ENCODE peak calls at places on chromosomes 6 and 20, in eight cellular contexts. One of them, this sample, is unnamed.

GRCh38 chr6:112234596-112234995 is 19.8 kb downstream of the LAMA4 start:
- DNase-seq in choroid plexus epithelial cell: peak
- DNase-seq in cardiac fibroblast: peak
- DNase-seq in epithelial cell of esophagus: no peak
- DNase-seq in neural progenitor cell: no peak
- DNase-seq in ovary: no peak
- DNase-seq in fibroblast of mammary gland: peak
- DNase-seq in HCT116: no peak
- DNase-seq in this sample: no peak

GRCh38 chr6:155647354-155647753 is 191.7 kb upstream of the NOX3 start:
- DNase-seq in fibroblast of mammary gland: no peak
- DNase-seq in neural progenitor cell: no peak
- DNase-seq in ovary: no peak
- DNase-seq in cardiac fibroblast: no peak
- DNase-seq in choroid plexus epithelial cell: peak
- DNase-seq in HCT116: no peak
- DNase-seq in epithelial cell of esophagus: no peak
- DNase-seq in this sample: no peak

GRCh38 chr20:58880994-58881752 is 28.7 kb downstream of the GNAS start:
- DNase-seq in HCT116: no peak
- DNase-seq in neural progenitor cell: no peak
- DNase-seq in epithelial cell of esophagus: no peak
- DNase-seq in fibroblast of mammary gland: no peak
- DNase-seq in cardiac fibroblast: no peak
- DNase-seq in choroid plexus epithelial cell: no peak
- DNase-seq in ovary: no peak
- DNase-seq in this sample: no peak

GRCh38 chr20:13118676-13119075 is 102.4 kb upstream of the ISM1 start:
- DNase-seq in epithelial cell of esophagus: no peak
- DNase-seq in cardiac fibroblast: no peak
- DNase-seq in HCT116: no peak
- DNase-seq in fibroblast of mammary gland: no peak
- DNase-seq in ovary: no peak
- DNase-seq in choroid plexus epithelial cell: no peak
- DNase-seq in neural progenitor cell: no peak
- DNase-seq in this sample: no peak

GRCh38 chr6:116159782-116160524 is 34.0 kb upstream of the COL10A1 start:
- DNase-seq in epithelial cell of esophagus: no peak
- DNase-seq in neural progenitor cell: no peak
- DNase-seq in choroid plexus epithelial cell: no peak
- DNase-seq in fibroblast of mammary gland: peak
- DNase-seq in ovary: no peak
- DNase-seq in HCT116: no peak
- DNase-seq in cardiac fibroblast: peak
- DNase-seq in this sample: no peak

GRCh38 chr20:15913661-15914060 is 659.6 kb downstream of the KIF16B start:
- DNase-seq in epithelial cell of esophagus: no peak
- DNase-seq in choroid plexus epithelial cell: no peak
- DNase-seq in HCT116: no peak
- DNase-seq in fibroblast of mammary gland: no peak
- DNase-seq in ovary: no peak
- DNase-seq in neural progenitor cell: no peak
- DNase-seq in cardiac fibroblast: no peak
- DNase-seq in this sample: no peak

GRCh38 chr6:10591411-10592160 is 70.4 kb downstream of the GCNT2 start:
- DNase-seq in cardiac fibroblast: no peak
- DNase-seq in choroid plexus epithelial cell: no peak
- DNase-seq in fibroblast of mammary gland: no peak
- DNase-seq in HCT116: no peak
- DNase-seq in neural progenitor cell: no peak
- DNase-seq in epithelial cell of esophagus: no peak
- DNase-seq in ovary: no peak
- DNase-seq in this sample: no peak

GRCh38 chr20:58084966-58085365 is 143.5 kb downstream of the ANKRD60 start:
- DNase-seq in ovary: no peak
- DNase-seq in epithelial cell of esophagus: no peak
- DNase-seq in fibroblast of mammary gland: no peak
- DNase-seq in neural progenitor cell: no peak
- DNase-seq in HCT116: no peak
- DNase-seq in choroid plexus epithelial cell: no peak
- DNase-seq in cardiac fibroblast: no peak
- DNase-seq in this sample: no peak

GRCh38 chr20:24917797-24918578 is 31.1 kb upstream of the CST7 start:
- DNase-seq in ovary: peak
- DNase-seq in fibroblast of mammary gland: peak
- DNase-seq in cardiac fibroblast: peak
- DNase-seq in neural progenitor cell: peak
- DNase-seq in choroid plexus epithelial cell: peak
- DNase-seq in HCT116: peak
- DNase-seq in epithelial cell of esophagus: peak
- DNase-seq in this sample: peak

GRCh38 chr6:152112503-152113261 is 305.2 kb downstream of the ESR1 start:
- DNase-seq in neural progenitor cell: no peak
- DNase-seq in choroid plexus epithelial cell: no peak
- DNase-seq in HCT116: no peak
- DNase-seq in cardiac fibroblast: no peak
- DNase-seq in ovary: no peak
- DNase-seq in epithelial cell of esophagus: no peak
- DNase-seq in fibroblast of mammary gland: no peak
- DNase-seq in this sample: peak

GRCh38 chr20:22315771-22316170 is 268.6 kb downstream of the FOXA2 start:
- DNase-seq in HCT116: no peak
- DNase-seq in epithelial cell of esophagus: no peak
- DNase-seq in fibroblast of mammary gland: no peak
- DNase-seq in cardiac fibroblast: no peak
- DNase-seq in neural progenitor cell: no peak
- DNase-seq in ovary: no peak
- DNase-seq in choroid plexus epithelial cell: no peak
- DNase-seq in this sample: no peak

GRCh38 chr6:106046116-106046853 is 39.9 kb upstream of the PRDM1 start:
- DNase-seq in cardiac fibroblast: no peak
- DNase-seq in neural progenitor cell: no peak
- DNase-seq in epithelial cell of esophagus: no peak
- DNase-seq in HCT116: no peak
- DNase-seq in choroid plexus epithelial cell: no peak
- DNase-seq in ovary: no peak
- DNase-seq in fibroblast of mammary gland: no peak
- DNase-seq in this sample: no peak

GRCh38 chr20:3711418-3712043 is 869 bp downstream of the SIGLEC1 start:
- DNase-seq in neural progenitor cell: no peak
- DNase-seq in cardiac fibroblast: no peak
- DNase-seq in HCT116: no peak
- DNase-seq in epithelial cell of esophagus: no peak
- DNase-seq in choroid plexus epithelial cell: no peak
- DNase-seq in fibroblast of mammary gland: no peak
- DNase-seq in ovary: no peak
- DNase-seq in this sample: no peak

GRCh38 chr6:158642097-158642601 is 2.4 kb downstream of the DYNLT1 start:
- DNase-seq in neural progenitor cell: no peak
- DNase-seq in fibroblast of mammary gland: peak
- DNase-seq in choroid plexus epithelial cell: peak
- DNase-seq in ovary: no peak
- DNase-seq in cardiac fibroblast: peak
- DNase-seq in HCT116: no peak
- DNase-seq in epithelial cell of esophagus: peak
- DNase-seq in this sample: no peak

GRCh38 chr6:36657942-36658544 is 20.5 kb upstream of the CDKN1A start:
- DNase-seq in cardiac fibroblast: peak
- DNase-seq in choroid plexus epithelial cell: peak
- DNase-seq in fibroblast of mammary gland: peak
- DNase-seq in neural progenitor cell: no peak
- DNase-seq in HCT116: no peak
- DNase-seq in ovary: no peak
- DNase-seq in epithelial cell of esophagus: peak
- DNase-seq in this sample: no peak

GRCh38 chr20:59333260-59333845 is 32.9 kb downstream of the EDN3 start:
- DNase-seq in neural progenitor cell: no peak
- DNase-seq in ovary: no peak
- DNase-seq in HCT116: no peak
- DNase-seq in cardiac fibroblast: no peak
- DNase-seq in epithelial cell of esophagus: no peak
- DNase-seq in choroid plexus epithelial cell: no peak
- DNase-seq in fibroblast of mammary gland: no peak
- DNase-seq in this sample: no peak

GRCh38 chr6:114083251-114083650 is 112.3 kb upstream of the HDAC2 start:
- DNase-seq in ovary: no peak
- DNase-seq in cardiac fibroblast: no peak
- DNase-seq in epithelial cell of esophagus: no peak
- DNase-seq in choroid plexus epithelial cell: no peak
- DNase-seq in HCT116: no peak
- DNase-seq in fibroblast of mammary gland: no peak
- DNase-seq in neural progenitor cell: no peak
- DNase-seq in this sample: no peak

GRCh38 chr6:114085206-114085605 is 114.3 kb upstream of the HDAC2 start:
- DNase-seq in HCT116: no peak
- DNase-seq in ovary: no peak
- DNase-seq in fibroblast of mammary gland: peak
- DNase-seq in cardiac fibroblast: peak
- DNase-seq in choroid plexus epithelial cell: no peak
- DNase-seq in epithelial cell of esophagus: no peak
- DNase-seq in neural progenitor cell: no peak
- DNase-seq in this sample: no peak

GRCh38 chr6:114081730-114082129 is 110.8 kb upstream of the HDAC2 start:
- DNase-seq in HCT116: no peak
- DNase-seq in epithelial cell of esophagus: no peak
- DNase-seq in fibroblast of mammary gland: no peak
- DNase-seq in neural progenitor cell: no peak
- DNase-seq in ovary: no peak
- DNase-seq in choroid plexus epithelial cell: no peak
- DNase-seq in cardiac fibroblast: no peak
- DNase-seq in this sample: no peak

GRCh38 chr6:114087496-114087895 is 116.5 kb upstream of the HDAC2 start:
- DNase-seq in epithelial cell of esophagus: peak
- DNase-seq in HCT116: no peak
- DNase-seq in fibroblast of mammary gland: peak
- DNase-seq in choroid plexus epithelial cell: no peak
- DNase-seq in neural progenitor cell: no peak
- DNase-seq in cardiac fibroblast: peak
- DNase-seq in ovary: no peak
- DNase-seq in this sample: no peak

DNA sequence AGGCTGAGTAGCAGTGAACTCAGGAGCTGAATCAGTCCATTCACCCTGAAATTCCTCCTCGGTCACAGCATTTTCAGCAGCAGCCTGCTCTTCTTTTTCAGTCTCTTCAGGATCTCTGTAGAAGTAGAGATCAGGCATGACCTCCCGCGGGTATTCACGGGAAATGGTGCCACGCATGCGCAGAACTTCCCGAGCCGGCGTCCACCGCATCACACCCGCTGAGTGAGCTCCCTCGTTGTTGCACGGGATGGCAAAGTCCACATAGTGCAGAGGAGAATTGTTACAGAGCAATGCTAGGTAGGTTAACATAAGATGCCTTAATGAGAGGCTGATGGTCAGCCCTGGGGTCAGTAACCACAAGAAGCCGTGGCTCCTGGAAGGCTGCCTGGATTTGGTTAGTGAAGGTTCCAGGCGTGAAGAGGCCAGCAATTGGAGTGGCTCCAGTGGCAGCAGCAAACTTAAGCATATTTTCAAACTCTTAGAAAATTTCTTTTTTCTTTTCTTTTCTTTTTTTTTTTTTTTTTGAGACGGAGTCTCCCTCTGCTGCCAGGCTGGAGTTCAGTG is 113.5 kb upstream of the HDAC2 start:
- DNase-seq in neural progenitor cell: no peak
- DNase-seq in HCT116: no peak
- DNase-seq in fibroblast of mammary gland: peak
- DNase-seq in choroid plexus epithelial cell: no peak
- DNase-seq in ovary: no peak
- DNase-seq in epithelial cell of esophagus: no peak
- DNase-seq in cardiac fibroblast: no peak
- DNase-seq in this sample: no peak
- H3K4me3 ChIP-seq in neural progenitor cell: no peak
- H3K4me3 ChIP-seq in HCT116: no peak
- H3K4me3 ChIP-seq in fibroblast of mammary gland: no peak
- H3K4me3 ChIP-seq in choroid plexus epithelial cell: no peak
- H3K4me3 ChIP-seq in ovary: no peak
- H3K4me3 ChIP-seq in epithelial cell of esophagus: no peak
- H3K4me3 ChIP-seq in cardiac fibroblast: no peak
- H3K4me3 ChIP-seq in this sample: no peak

GRCh38 chr20:44597930-44598329 is 15.6 kb downstream of the PKIG start:
- DNase-seq in epithelial cell of esophagus: no peak
- DNase-seq in cardiac fibroblast: no peak
- DNase-seq in neural progenitor cell: no peak
- DNase-seq in fibroblast of mammary gland: no peak
- DNase-seq in HCT116: no peak
- DNase-seq in ovary: no peak
- DNase-seq in choroid plexus epithelial cell: peak
- DNase-seq in this sample: no peak
- H3K4me3 ChIP-seq in epithelial cell of esophagus: no peak
- H3K4me3 ChIP-seq in cardiac fibroblast: no peak
- H3K4me3 ChIP-seq in neural progenitor cell: no peak
- H3K4me3 ChIP-seq in fibroblast of mammary gland: no peak
- H3K4me3 ChIP-seq in HCT116: no peak
- H3K4me3 ChIP-seq in ovary: no peak
- H3K4me3 ChIP-seq in choroid plexus epithelial cell: no peak
- H3K4me3 ChIP-seq in this sample: no peak

DNA sequence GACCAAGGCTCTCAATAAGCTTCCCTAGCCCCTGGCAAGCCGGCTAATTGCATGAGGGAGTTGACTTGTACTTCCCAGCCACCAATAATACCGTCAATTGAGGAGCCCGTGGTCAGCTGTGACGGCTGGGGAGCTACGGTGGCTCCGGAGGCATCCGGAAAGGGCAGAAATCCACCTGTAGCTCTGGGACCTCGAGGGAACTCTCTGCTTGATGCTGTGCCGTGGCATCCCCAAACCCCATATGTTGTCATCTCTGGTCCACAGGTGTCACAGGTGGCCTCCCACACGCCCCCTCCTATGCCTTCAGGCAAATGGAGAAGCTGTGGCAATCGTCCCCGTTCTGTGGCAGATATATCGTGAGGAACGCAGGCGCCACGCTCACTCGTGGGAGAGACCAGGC is 5.5 kb upstream of the KCNQ2 start:
- DNase-seq in epithelial cell of esophagus: no peak
- DNase-seq in HCT116: no peak
- DNase-seq in neural progenitor cell: no peak
- DNase-seq in cardiac fibroblast: no peak
- DNase-seq in ovary: no peak
- DNase-seq in fibroblast of mammary gland: no peak
- DNase-seq in choroid plexus epithelial cell: no peak
- DNase-seq in this sample: no peak
- H3K4me3 ChIP-seq in epithelial cell of esophagus: no peak
- H3K4me3 ChIP-seq in HCT116: no peak
- H3K4me3 ChIP-seq in neural progenitor cell: no peak
- H3K4me3 ChIP-seq in cardiac fibroblast: no peak
- H3K4me3 ChIP-seq in ovary: no peak
- H3K4me3 ChIP-seq in fibroblast of mammary gland: no peak
- H3K4me3 ChIP-seq in choroid plexus epithelial cell: no peak
- H3K4me3 ChIP-seq in this sample: no peak

DNA sequence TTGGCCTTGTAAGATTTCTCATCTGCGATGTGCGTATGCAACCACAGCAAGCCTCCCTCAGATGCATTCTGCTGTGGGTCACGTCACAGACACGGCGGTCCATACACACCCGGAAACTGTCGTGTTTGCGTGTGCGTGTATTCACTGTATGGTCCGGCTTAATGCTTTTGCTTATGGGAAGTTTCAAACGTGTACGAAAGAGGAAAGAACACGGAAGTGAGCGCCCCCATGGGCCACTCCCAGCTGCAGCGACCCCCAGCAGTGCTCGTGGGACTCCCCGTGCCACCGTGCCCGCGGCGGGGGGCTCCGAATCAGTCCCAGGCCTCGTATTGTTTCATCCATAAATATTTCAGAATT is 10.2 kb downstream of the DLL1 start:
- DNase-seq in neural progenitor cell: no peak
- DNase-seq in ovary: no peak
- DNase-seq in fibroblast of mammary gland: no peak
- DNase-seq in cardiac fibroblast: no peak
- DNase-seq in epithelial cell of esophagus: no peak
- DNase-seq in choroid plexus epithelial cell: no peak
- DNase-seq in HCT116: no peak
- DNase-seq in this sample: no peak
- H3K4me3 ChIP-seq in neural progenitor cell: no peak
- H3K4me3 ChIP-seq in ovary: peak
- H3K4me3 ChIP-seq in fibroblast of mammary gland: peak
- H3K4me3 ChIP-seq in cardiac fibroblast: peak
- H3K4me3 ChIP-seq in epithelial cell of esophagus: no peak
- H3K4me3 ChIP-seq in choroid plexus epithelial cell: peak
- H3K4me3 ChIP-seq in HCT116: peak
- H3K4me3 ChIP-seq in this sample: peak